ENCODE peak calls at places on chromosomes 13 and 19, in five cellular contexts. One of them, this sample, is unnamed.

GRCh38 chr13:48185018-48185417 is 48.0 kb upstream of the ITM2B start:
- DNase-seq in SK-N-SH: no peak
- DNase-seq in HCT116: no peak
- DNase-seq in HepG2: no peak
- DNase-seq in H1: no peak
- DNase-seq in this sample: no peak

GRCh38 chr13:77981191-77981925 is 62.7 kb upstream of the EDNRB start:
- DNase-seq in HCT116: no peak
- DNase-seq in H1: no peak
- DNase-seq in HepG2: no peak
- DNase-seq in SK-N-SH: no peak
- DNase-seq in this sample: no peak

GRCh38 chr19:51139299-51140018 is 2.6 kb upstream of the SIGLEC7 start:
- DNase-seq in H1: no peak
- DNase-seq in HepG2: no peak
- DNase-seq in HCT116: no peak
- DNase-seq in SK-N-SH: no peak
- DNase-seq in this sample: no peak

GRCh38 chr13:43780666-43781065 is 6.1 kb downstream of the ENOX1 start:
- DNase-seq in SK-N-SH: no peak
- DNase-seq in HepG2: no peak
- DNase-seq in HCT116: no peak
- DNase-seq in H1: no peak
- DNase-seq in this sample: peak; percentile 19

GRCh38 chr19:47572635-47573034 is 313 bp downstream of the ZNF541 start:
- DNase-seq in HepG2: no peak
- DNase-seq in SK-N-SH: no peak
- DNase-seq in H1: no peak
- DNase-seq in HCT116: no peak
- DNase-seq in this sample: no peak

GRCh38 chr19:50909240-50910070 is 1.7 kb downstream of the KLK4 start:
- DNase-seq in SK-N-SH: peak; percentile 83
- DNase-seq in HCT116: peak; percentile 85
- DNase-seq in HepG2: peak; percentile 13
- DNase-seq in H1: peak; percentile 100
- DNase-seq in this sample: peak; percentile 74

GRCh38 chr13:75544681-75545333 is 4.8 kb upstream of the UCHL3 start:
- DNase-seq in HCT116: no peak
- DNase-seq in H1: no peak
- DNase-seq in HepG2: peak; percentile 78
- DNase-seq in SK-N-SH: no peak
- DNase-seq in this sample: no peak

GRCh38 chr19:21841784-21842097 is 5.8 kb upstream of the ZNF43 start:
- DNase-seq in HepG2: no peak
- DNase-seq in H1: no peak
- DNase-seq in HCT116: no peak
- DNase-seq in SK-N-SH: no peak
- DNase-seq in this sample: no peak

GRCh38 chr13:29527511-29527910 is 68.0 kb downstream of the SLC7A1 start:
- DNase-seq in SK-N-SH: no peak
- DNase-seq in H1: no peak
- DNase-seq in HepG2: no peak
- DNase-seq in HCT116: no peak
- DNase-seq in this sample: no peak

GRCh38 chr13:58254961-58255360 is 623.4 kb downstream of the PCDH17 start:
- DNase-seq in HCT116: no peak
- DNase-seq in HepG2: no peak
- DNase-seq in H1: no peak
- DNase-seq in SK-N-SH: no peak
- DNase-seq in this sample: no peak

GRCh38 chr13:32031815-32032345 is 306 bp downstream of the FRY start:
- DNase-seq in SK-N-SH: peak; percentile 24
- DNase-seq in HepG2: no peak
- DNase-seq in H1: no peak
- DNase-seq in HCT116: no peak
- DNase-seq in this sample: no peak

GRCh38 chr13:98519976-98520375 is 56.9 kb downstream of the STK24 start:
- DNase-seq in SK-N-SH: no peak
- DNase-seq in HepG2: no peak
- DNase-seq in HCT116: no peak
- DNase-seq in H1: no peak
- DNase-seq in this sample: no peak

GRCh38 chr13:98515804-98516465 is 61.0 kb downstream of the STK24 start:
- DNase-seq in HepG2: no peak
- DNase-seq in HCT116: no peak
- DNase-seq in SK-N-SH: no peak
- DNase-seq in H1: no peak
- DNase-seq in this sample: no peak

GRCh38 chr13:98514268-98514667 is 62.6 kb downstream of the STK24 start:
- DNase-seq in H1: no peak
- DNase-seq in SK-N-SH: no peak
- DNase-seq in HCT116: no peak
- DNase-seq in HepG2: no peak
- DNase-seq in this sample: no peak

GRCh38 chr13:98520674-98521449 is 56.0 kb downstream of the STK24 start:
- DNase-seq in HepG2: no peak
- DNase-seq in H1: no peak
- DNase-seq in HCT116: no peak
- DNase-seq in SK-N-SH: no peak
- DNase-seq in this sample: no peak

GRCh38 chr13:98517576-98518310 is 59.2 kb downstream of the STK24 start:
- DNase-seq in HepG2: no peak
- DNase-seq in HCT116: no peak
- DNase-seq in H1: no peak
- DNase-seq in SK-N-SH: no peak
- DNase-seq in this sample: no peak
- TF ChIP-seq JUND in HepG2: no peak
- TF ChIP-seq JUND in HCT116: no peak
- TF ChIP-seq JUND in H1: no peak
- TF ChIP-seq JUND in SK-N-SH: no peak
- TF ChIP-seq JUND in this sample: no peak

GRCh38 chr19:44549507-44549906 is 20.0 kb upstream of the CEACAM20 start:
- DNase-seq in HepG2: no peak
- DNase-seq in H1: no peak
- DNase-seq in HCT116: no peak
- DNase-seq in SK-N-SH: no peak
- DNase-seq in this sample: no peak

GRCh38 chr19:44551850-44552249 is 22.4 kb upstream of the CEACAM20 start:
- DNase-seq in HepG2: no peak
- DNase-seq in H1: no peak
- DNase-seq in SK-N-SH: no peak
- DNase-seq in HCT116: no peak
- DNase-seq in this sample: no peak

GRCh38 chr19:44553478-44554171 is 24.1 kb upstream of the CEACAM20 start:
- DNase-seq in HCT116: no peak
- DNase-seq in SK-N-SH: no peak
- DNase-seq in HepG2: no peak
- DNase-seq in H1: no peak
- DNase-seq in this sample: no peak

GRCh38 chr19:44554641-44555246 is 25.3 kb upstream of the CEACAM20 start:
- DNase-seq in H1: no peak
- DNase-seq in HCT116: no peak
- DNase-seq in HepG2: no peak
- DNase-seq in SK-N-SH: no peak
- DNase-seq in this sample: no peak

DNA sequence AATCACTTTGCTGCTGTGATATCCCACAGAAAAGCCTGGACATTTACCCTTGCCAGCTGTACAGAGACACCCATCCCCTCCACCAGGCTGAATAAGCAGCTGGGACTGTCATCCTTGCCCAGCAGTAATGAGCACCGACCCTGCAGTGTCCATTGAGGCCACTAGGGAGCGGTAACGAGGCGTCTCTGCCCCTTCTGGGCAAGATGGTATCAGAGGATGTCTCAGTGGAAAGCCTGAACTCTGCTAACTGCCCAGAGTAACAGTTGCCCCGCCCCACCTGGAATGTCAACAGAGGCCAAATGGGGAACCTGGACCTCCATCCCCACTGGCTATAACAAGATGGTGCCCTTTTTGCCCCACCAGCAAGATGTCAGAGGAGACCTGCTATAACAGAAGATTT is 22.8 kb upstream of the CEACAM20 start:
- DNase-seq in HCT116: peak; percentile 63
- DNase-seq in HepG2: peak; percentile 47
- DNase-seq in H1: peak; percentile 95
- DNase-seq in SK-N-SH: peak; percentile 40
- DNase-seq in this sample: no peak
- TF ChIP-seq JUND in HCT116: no peak
- TF ChIP-seq JUND in HepG2: no peak
- TF ChIP-seq JUND in H1: no peak
- TF ChIP-seq JUND in SK-N-SH: no peak
- TF ChIP-seq JUND in this sample: no peak

GRCh38 chr13:23673354-23673753 is 103.1 kb downstream of the TNFRSF19 start:
- DNase-seq in SK-N-SH: no peak
- DNase-seq in H1: no peak
- DNase-seq in HepG2: no peak
- DNase-seq in HCT116: no peak
- DNase-seq in this sample: no peak
- TF ChIP-seq JUND in SK-N-SH: peak; percentile 88
- TF ChIP-seq JUND in H1: no peak
- TF ChIP-seq JUND in HepG2: no peak
- TF ChIP-seq JUND in HCT116: no peak
- TF ChIP-seq JUND in this sample: no peak

DNA sequence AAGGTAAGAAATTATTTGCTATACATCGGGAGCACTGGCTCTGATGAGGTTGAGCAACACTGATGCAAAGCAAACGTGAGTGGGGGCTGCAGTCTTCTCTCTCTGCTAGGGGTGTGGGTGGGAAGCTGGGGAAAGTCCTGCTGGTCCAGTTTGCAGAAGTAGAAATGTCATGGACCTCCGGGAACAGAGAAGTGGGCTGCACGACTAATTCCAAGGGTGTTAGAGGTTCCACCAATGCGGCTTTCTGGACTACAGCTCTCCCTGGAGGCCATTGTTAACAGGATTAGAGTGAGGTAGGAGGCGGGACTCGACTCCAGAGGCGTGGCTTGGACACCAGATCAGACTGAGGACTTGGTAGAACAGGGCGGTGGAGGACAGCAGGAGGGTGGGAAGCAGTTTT is 5.7 kb upstream of the FBXO27 start:
- DNase-seq in HepG2: peak; percentile 61
- DNase-seq in SK-N-SH: peak; percentile 71
- DNase-seq in H1: peak; percentile 67
- DNase-seq in HCT116: peak; percentile 37
- DNase-seq in this sample: peak; percentile 83
- TF ChIP-seq JUND in HepG2: no peak
- TF ChIP-seq JUND in SK-N-SH: no peak
- TF ChIP-seq JUND in H1: no peak
- TF ChIP-seq JUND in HCT116: no peak
- TF ChIP-seq JUND in this sample: no peak

DNA sequence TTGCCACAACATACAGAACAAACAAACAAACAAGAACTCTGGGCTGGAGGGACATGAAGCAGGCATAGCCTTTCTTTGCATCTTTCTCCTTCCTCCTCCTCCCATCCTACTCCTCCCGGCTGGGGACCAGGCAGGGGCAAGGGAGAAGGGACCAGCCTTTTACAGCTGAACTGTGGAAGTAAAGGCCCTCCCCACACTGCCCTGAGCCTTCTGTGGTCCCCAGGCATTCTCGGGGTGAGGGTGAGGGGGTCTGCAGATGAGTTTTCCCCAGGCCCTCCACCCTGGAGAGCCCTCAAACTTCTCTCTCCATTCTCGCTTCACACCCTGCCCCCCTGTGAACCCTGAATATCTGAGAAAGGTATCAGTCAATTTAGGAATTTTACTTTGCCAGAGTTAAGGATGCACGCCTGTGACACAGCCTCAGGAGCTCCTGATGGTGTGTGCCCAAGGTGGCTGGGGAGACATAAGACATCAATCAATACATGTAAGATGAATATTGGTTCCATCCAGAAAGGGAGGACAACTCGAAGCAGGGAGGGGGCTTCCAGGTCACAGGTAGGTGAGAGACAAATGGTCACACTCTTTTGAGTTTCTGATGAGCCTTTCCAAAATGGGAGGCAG is 170.9 kb downstream of the COL4A1 start:
- DNase-seq in HepG2: no peak
- DNase-seq in H1: no peak
- DNase-seq in SK-N-SH: no peak
- DNase-seq in HCT116: no peak
- DNase-seq in this sample: no peak
- TF ChIP-seq JUND in HepG2: no peak
- TF ChIP-seq JUND in H1: no peak
- TF ChIP-seq JUND in SK-N-SH: no peak
- TF ChIP-seq JUND in HCT116: no peak
- TF ChIP-seq JUND in this sample: no peak

DNA sequence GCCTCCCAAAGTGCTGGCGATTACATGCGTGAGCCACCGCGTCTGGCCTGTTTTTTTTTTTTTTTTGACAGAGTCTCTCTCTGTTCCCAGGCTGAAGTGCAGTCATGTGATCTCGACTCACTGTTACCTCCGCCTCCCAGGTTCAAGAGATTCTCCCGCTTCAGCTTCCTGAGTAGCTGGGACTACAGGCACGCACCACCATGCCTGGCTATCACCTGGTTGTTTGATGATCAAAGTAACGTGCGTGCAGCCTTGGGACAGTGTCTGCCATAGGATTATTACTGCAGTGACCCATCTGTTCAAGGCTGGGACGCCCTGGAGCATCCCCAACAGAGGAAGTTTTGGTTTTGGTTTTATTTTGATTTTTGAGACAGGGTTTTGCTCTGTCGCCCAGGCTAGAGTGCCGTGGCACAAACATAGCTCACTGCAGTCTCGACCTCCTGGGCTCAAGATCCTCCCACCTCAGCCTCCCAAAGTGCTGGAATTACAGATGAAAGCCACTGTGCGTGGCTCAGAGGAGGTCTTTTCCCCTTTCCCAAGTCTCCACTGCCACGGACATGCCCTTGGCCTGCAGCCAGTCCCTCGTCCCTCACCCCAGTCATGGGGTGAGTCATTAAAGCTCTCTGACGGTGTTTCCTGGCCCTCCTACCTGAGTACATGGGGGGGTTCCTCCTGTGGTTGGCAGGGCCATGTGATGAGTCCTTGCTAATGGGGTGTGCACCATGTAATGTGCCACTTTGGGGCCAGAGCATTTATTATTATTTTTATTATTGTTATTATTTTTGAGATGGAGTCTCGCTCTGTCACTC is 65.6 kb downstream of the IER2 start:
- DNase-seq in HCT116: no peak
- DNase-seq in SK-N-SH: no peak
- DNase-seq in H1: no peak
- DNase-seq in HepG2: peak; percentile 35
- DNase-seq in this sample: no peak
- TF ChIP-seq JUND in HCT116: no peak
- TF ChIP-seq JUND in SK-N-SH: no peak
- TF ChIP-seq JUND in H1: no peak
- TF ChIP-seq JUND in HepG2: no peak
- TF ChIP-seq JUND in this sample: no peak

DNA sequence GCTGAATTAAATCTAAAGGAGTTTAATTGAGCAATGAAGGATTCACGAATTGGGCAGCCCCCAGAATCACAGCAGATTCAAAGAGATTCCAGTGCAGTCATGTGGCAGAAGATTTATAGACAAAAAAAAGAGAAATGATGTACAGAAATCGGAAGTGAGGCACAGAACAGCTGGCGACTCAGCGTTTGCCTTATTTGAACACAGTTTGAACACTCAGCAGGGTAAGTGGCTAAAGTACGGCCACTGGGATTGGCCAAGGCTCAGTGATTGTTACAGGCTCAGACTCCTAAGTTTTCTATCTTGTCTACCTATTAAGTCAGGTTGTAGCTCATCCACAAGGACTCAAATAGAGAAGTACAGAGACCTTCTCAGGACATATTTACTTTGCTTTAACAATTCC is 11.6 kb upstream of the CFAP97D2 start:
- DNase-seq in SK-N-SH: no peak
- DNase-seq in HepG2: no peak
- DNase-seq in HCT116: no peak
- DNase-seq in H1: no peak
- DNase-seq in this sample: no peak
- TF ChIP-seq JUND in SK-N-SH: no peak
- TF ChIP-seq JUND in HepG2: no peak
- TF ChIP-seq JUND in HCT116: no peak
- TF ChIP-seq JUND in H1: no peak
- TF ChIP-seq JUND in this sample: no peak

This sample was measured in T47D.